ENCODE peak calls at places on chromosomes 3 and 15, in seven cellular contexts. M, I, D, R, Q, K and L are unnamed samples.

GRCh38 chr3:129383292-129383860 is 45.1 kb downstream of the EFCAB12 start:
- DNase-seq in M (peak), I (peak), D (peak), R (peak), Q (peak), K (peak), L (peak)

GRCh38 chr15:40092416-40093223 is 16.1 kb downstream of the BMF start:
- DNase-seq in M (peak), I (peak), D (no peak), R (peak), Q (peak), K (no peak), L (no peak)

GRCh38 chr3:126266291-126266840 is 86.0 kb upstream of the ALDH1L1 start:
- DNase-seq in M (peak), I (peak), D (no peak), R (peak), Q (no peak), K (no peak), L (no peak)

GRCh38 chr3:137760341-137761098 is 3.6 kb upstream of the SOX14 start:
- DNase-seq in M (no peak), I (no peak), D (no peak), R (no peak), Q (no peak), K (no peak), L (no peak)

GRCh38 chr15:99421758-99422157 is 144.0 kb upstream of the MEF2A start:
- DNase-seq in M (no peak), I (no peak), D (no peak), R (no peak), Q (no peak), K (no peak), L (no peak)

GRCh38 chr3:33025648-33026178 is 71.2 kb downstream of the GLB1 start:
- DNase-seq in M (no peak), I (no peak), D (no peak), R (no peak), Q (no peak), K (no peak), L (no peak)

GRCh38 chr3:4999626-5000184 is 20.5 kb downstream of the BHLHE40 start:
- DNase-seq in M (no peak), I (no peak), D (no peak), R (no peak), Q (no peak), K (peak), L (no peak)

GRCh38 chr15:74369084-74369745 is 1.8 kb upstream of the CYP11A1 start:
- DNase-seq in M (no peak), I (no peak), D (no peak), R (no peak), Q (no peak), K (no peak), L (no peak)

GRCh38 chr15:73964736-73965093 is 27.4 kb downstream of the STOML1 start:
- DNase-seq in M (peak), I (peak), D (peak), R (peak), Q (no peak), K (peak), L (peak)

GRCh38 chr15:91496754-91497691 is 356.5 kb upstream of the SLCO3A1 start:
- DNase-seq in M (no peak), I (no peak), D (no peak), R (no peak), Q (no peak), K (no peak), L (peak)

GRCh38 chr3:72665701-72666443 is 182.4 kb downstream of the SHQ1 start:
- DNase-seq in M (no peak), I (peak), D (no peak), R (peak), Q (no peak), K (peak), L (peak)

GRCh38 chr3:115018694-115019093 is 128.4 kb downstream of the ZBTB20 start:
- DNase-seq in M (no peak), I (no peak), D (no peak), R (no peak), Q (no peak), K (no peak), L (no peak)

GRCh38 chr3:48662753-48663488 is at the start of gene CELSR3:
- DNase-seq in M (peak), I (peak), D (peak), R (peak), Q (peak), K (peak), L (peak)

GRCh38 chr3:72258786-72259185 is 473.8 kb upstream of the PROK2 start:
- DNase-seq in M (no peak), I (no peak), D (no peak), R (no peak), Q (no peak), K (no peak), L (no peak)

GRCh38 chr15:72456684-72457083 is 17.4 kb upstream of the ARIH1 start:
- DNase-seq in M (no peak), I (no peak), D (no peak), R (no peak), Q (no peak), K (no peak), L (no peak)

GRCh38 chr3:10933958-10934481 is 58.5 kb upstream of the SLC6A1 start:
- DNase-seq in M (no peak), I (no peak), D (no peak), R (peak), Q (peak), K (no peak), L (no peak)

GRCh38 chr3:53891500-53892334 is at the start of gene SELENOK:
- DNase-seq in M (peak), I (peak), D (peak), R (peak), Q (peak), K (peak), L (peak)

GRCh38 chr3:53887446-53887845 is 4.2 kb downstream of the SELENOK start:
- DNase-seq in M (no peak), I (no peak), D (no peak), R (no peak), Q (no peak), K (no peak), L (no peak)

GRCh38 chr3:53885239-53885638 is 3.3 kb upstream of the ACTR8 start:
- DNase-seq in M (no peak), I (no peak), D (no peak), R (no peak), Q (no peak), K (no peak), L (no peak)

GRCh38 chr3:53888229-53888628 is 3.4 kb downstream of the SELENOK start:
- DNase-seq in M (no peak), I (no peak), D (no peak), R (no peak), Q (no peak), K (no peak), L (no peak)

DNA sequence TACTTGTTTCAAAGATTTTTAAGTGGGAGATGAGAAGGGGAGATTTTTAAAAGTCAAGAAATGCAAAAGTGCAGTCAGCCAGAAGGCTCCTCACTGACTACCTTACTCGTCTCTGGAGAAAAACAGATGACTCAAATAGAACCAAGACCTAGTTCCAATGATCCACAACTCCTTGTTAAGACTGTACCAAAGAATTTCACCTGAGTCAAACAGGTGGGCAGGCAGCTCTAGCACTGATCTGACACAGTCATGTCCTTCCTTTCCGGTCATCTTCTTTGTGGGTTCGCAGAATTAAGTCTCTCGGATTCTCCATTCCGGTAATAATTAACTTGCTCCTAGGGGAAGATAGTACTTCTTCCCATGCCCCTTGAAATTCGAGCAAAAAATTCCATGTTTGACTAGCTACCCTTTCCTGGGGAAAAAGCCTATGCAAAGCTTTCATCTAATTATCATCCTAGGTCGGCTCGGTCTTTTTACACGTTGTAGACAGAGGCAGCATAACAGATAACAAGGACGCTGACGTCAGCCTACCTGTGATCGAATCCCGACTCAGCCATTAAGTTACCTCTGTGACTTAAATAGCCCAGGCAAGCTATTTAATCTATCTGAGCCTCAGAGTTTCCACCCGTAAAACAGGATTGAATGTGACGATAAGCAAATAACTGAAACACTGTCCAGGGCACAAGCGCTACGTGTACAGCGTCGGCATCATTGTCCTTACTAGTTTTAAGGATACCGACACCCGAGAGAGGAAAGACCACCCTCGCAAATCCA is 746 bp downstream of the SELENOK start:
- DNase-seq in M (peak), I (no peak), D (peak), R (peak), Q (peak), K (no peak), L (no peak)
- TF ChIP-seq CTCF in M (no peak), I (no peak), D (no peak), R (no peak), Q (no peak), K (no peak), L (no peak)

GRCh38 chr3:100797921-100798491 is 88.7 kb downstream of the TFG start:
- DNase-seq in M (no peak), I (no peak), D (no peak), R (no peak), Q (peak), K (no peak), L (no peak)
- TF ChIP-seq CTCF in M (no peak), I (no peak), D (no peak), R (no peak), Q (no peak), K (no peak), L (no peak)

GRCh38 chr3:175146258-175146657 is 287.1 kb downstream of the NAALADL2 start:
- DNase-seq in M (peak), I (no peak), D (no peak), R (peak), Q (no peak), K (no peak), L (no peak)
- TF ChIP-seq CTCF in M (peak), I (peak), D (peak), R (peak), Q (peak), K (no peak), L (peak)

DNA sequence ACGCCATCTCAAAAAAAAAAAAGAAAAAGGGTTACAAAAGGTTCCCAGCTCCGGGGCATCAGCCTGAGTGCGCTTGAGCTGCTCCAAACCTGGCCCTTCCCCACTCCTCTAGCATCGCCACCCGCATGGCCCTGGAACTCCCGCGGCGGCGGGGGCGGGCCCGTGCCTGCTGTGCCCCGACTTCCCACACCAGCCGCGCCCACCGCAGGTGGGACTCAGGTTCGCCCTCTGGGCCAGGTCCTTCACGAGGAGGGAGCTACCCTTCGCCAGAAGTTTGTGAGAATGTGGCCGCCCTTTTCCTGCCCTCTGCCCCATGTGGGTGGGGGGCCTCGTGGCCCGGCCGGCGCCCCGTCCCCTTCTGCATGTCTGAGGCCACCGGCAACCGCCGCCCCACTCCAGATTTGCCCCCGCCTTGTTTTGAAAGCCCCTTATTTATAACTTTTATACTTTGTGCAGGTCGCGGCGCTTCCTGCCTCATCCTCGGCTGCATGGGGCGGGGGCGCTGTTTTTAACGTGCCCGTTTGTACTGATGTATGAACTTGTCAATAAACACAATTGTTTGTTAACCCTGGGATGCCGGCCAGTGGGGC is 507 bp upstream of the JMJD7 start:
- DNase-seq in M (peak), I (no peak), D (no peak), R (no peak), Q (no peak), K (peak), L (no peak)
- TF ChIP-seq CTCF in M (no peak), I (no peak), D (no peak), R (no peak), Q (no peak), K (peak), L (no peak)

GRCh38 chr3:131786386-131786785 is 248.4 kb downstream of the CPNE4 start:
- DNase-seq in M (no peak), I (no peak), D (no peak), R (no peak), Q (no peak), K (no peak), L (no peak)
- TF ChIP-seq CTCF in M (no peak), I (no peak), D (no peak), R (no peak), Q (no peak), K (no peak), L (no peak)

GRCh38 chr3:198028718-198029117 is 68.7 kb downstream of the LMLN start:
- DNase-seq in M (no peak), I (no peak), D (no peak), R (peak), Q (peak), K (no peak), L (no peak)

GRCh38 chr3:198027799-198028390 is 67.9 kb downstream of the LMLN start:
- DNase-seq in M (no peak), I (no peak), D (no peak), R (no peak), Q (no peak), K (no peak), L (no peak)

GRCh38 chr3:198030125-198030524 is 70.1 kb downstream of the LMLN start:
- DNase-seq in M (no peak), I (no peak), D (no peak), R (no peak), Q (no peak), K (peak), L (no peak)

GRCh38 chr3:198025644-198026043 is 65.6 kb downstream of the LMLN start:
- DNase-seq in M (no peak), I (no peak), D (no peak), R (no peak), Q (no peak), K (no peak), L (no peak)

GRCh38 chr3:198027045-198027798 is 67.2 kb downstream of the LMLN start:
- DNase-seq in M (no peak), I (no peak), D (no peak), R (no peak), Q (no peak), K (peak), L (no peak)
- TF ChIP-seq CTCF in M (no peak), I (no peak), D (no peak), R (no peak), Q (no peak), K (no peak), L (no peak)

GRCh38 chr3:135503429-135504083 is 462.0 kb upstream of the PPP2R3A start:
- DNase-seq in M (peak), I (peak), D (peak), R (peak), Q (peak), K (peak), L (peak)
- TF ChIP-seq CTCF in M (peak), I (peak), D (peak), R (peak), Q (peak), K (peak), L (peak)